ENCODE peak calls at places on chromosome 10, in ten cellular contexts. F is suprapubic skin, T is GM23338, B is WTC11, S is vagina, D is B cell, L is body of pancreas, V is Calu3, A is Panc1, N is foreskin fibroblast. J is an unnamed sample.

GRCh38 chr10:13224210-13224995 is 9.8 kb downstream of the UCMA start:
- DNase-seq in B (no peak), T (no peak), N (no peak), S (no peak), V (no peak), D (no peak), L (no peak), A (no peak), F (no peak), J (no peak)

GRCh38 chr10:119207713-119208552 is 562 bp downstream of the GRK5 start:
- DNase-seq in D (no peak), N (peak; percentile 62), A (no peak), T (peak; percentile 54), S (no peak), B (peak; percentile 51), V (peak; percentile 15), L (peak; percentile 29), F (peak; percentile 78), J (peak; percentile 43)

GRCh38 chr10:72223743-72224101 is 7.6 kb upstream of the ASCC1 start:
- DNase-seq in V (no peak), L (no peak), N (peak; percentile 31), A (no peak), B (no peak), D (no peak), T (no peak), F (no peak), S (no peak), J (no peak)

GRCh38 chr10:86970152-86970886 is 2.0 kb downstream of the ADIRF start:
- DNase-seq in D (no peak), L (peak; percentile 75), B (peak; percentile 52), F (peak; percentile 94), A (no peak), V (no peak), N (peak; percentile 90), S (peak; percentile 96), T (peak; percentile 48), J (no peak)

GRCh38 chr10:125159932-125160855 is at the start of gene CTBP2:
- DNase-seq in D (peak; percentile 68), L (peak; percentile 61), F (peak; percentile 73), B (no peak), S (no peak), N (peak; percentile 78), A (no peak), T (peak; percentile 75), V (peak; percentile 49), J (peak; percentile 39)

GRCh38 chr10:45470098-45471012 is 96.3 kb downstream of the ALOX5 start:
- DNase-seq in D (peak; percentile 67), B (peak; percentile 33), A (no peak), L (no peak), N (no peak), F (no peak), V (no peak), S (no peak), T (peak; percentile 54), J (no peak)

GRCh38 chr10:52956451-52956850 is 183.9 kb upstream of the MBL2 start:
- DNase-seq in S (no peak), B (no peak), D (no peak), A (no peak), T (no peak), F (no peak), V (no peak), L (no peak), N (no peak), J (no peak)

GRCh38 chr10:72297281-72297967 is 23.7 kb downstream of the DDIT4 start:
- DNase-seq in F (peak; percentile 94), V (peak; percentile 90), A (no peak), S (no peak), N (peak; percentile 96), L (peak; percentile 73), T (peak; percentile 28), B (no peak), D (peak; percentile 85), J (no peak)

GRCh38 chr10:129097776-129098175 is 369.3 kb upstream of the MGMT start:
- DNase-seq in S (peak; percentile 61), T (no peak), D (no peak), A (no peak), B (no peak), L (no peak), F (no peak), N (no peak), V (no peak), J (no peak)

DNA sequence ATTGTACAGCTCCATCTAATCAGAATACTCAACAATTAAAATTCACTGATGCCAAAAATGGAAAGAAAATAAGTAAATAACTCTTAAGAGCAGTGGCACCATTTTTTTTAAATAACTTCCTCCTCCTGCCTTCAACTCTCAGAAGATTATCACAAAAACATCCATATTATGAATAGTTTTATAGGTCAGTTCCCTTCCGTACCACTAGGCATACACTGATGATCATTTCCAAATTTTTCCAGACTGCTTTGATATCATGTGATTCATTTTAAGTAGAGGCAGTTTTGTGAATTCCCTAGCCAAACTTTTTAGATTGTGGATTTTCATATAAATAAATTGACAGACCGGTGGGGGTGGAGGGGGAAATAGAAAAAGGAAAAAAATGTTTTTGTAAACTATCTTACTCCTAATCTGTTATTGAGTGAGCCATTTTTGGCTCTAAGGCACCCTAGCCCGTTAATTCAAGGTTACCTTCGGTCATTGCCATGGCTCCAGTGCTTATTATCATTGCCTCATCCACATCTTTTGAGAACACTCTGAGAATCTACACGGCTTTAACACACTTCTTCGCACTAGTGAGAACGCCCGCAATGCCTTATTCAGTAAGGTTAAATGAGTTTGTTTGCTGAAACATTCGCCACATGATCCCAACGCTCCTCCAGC is 1.0 kb downstream of the FAM107B start:
- DNase-seq in L (no peak), D (no peak), F (no peak), N (no peak), B (no peak), V (no peak), A (no peak), S (no peak), T (no peak), J (no peak)
- TF ChIP-seq CTCF in L (peak; percentile 19), D (no peak), F (no peak), N (no peak), B (no peak), V (no peak), A (no peak), S (no peak), T (no peak), J (peak; percentile 8)

DNA sequence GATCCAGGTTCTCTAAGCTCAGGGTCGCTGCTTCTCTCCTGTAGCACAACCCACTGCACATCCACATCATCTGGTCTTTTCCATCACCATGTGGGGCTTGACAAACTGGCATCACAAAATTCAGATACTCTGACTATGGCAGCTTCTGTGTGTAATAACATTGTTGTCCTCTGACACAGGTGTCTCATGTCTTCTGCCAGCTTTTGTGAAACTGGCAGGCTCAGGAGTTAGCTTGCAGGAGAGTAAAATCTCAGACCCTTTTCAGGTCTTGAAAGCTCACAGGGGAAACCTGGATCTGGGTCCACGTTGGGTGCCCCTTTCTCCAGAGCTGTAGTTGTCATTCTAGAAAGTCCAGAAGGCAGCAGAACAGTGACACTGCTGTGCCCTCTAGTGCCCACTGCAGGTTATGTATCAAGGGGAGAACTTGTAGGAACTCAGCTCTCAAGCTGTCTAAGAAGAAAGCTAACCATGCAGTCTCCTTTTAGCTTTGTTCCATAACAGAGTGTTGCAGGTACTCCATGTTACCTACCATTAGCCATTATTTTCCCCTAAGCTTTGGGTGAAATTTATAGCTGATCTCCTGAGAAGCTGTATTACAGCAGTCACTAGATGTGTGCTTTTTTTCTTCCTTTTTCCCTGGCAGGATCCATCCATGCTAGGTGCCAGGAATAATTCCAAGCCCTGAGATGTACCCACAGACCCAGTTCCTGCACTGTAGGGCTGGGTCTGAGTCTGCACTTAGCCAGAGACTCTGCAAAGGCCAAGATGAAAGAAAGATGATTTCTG is 102.7 kb downstream of the ZNF248 start:
- DNase-seq in N (no peak), D (no peak), T (no peak), V (no peak), B (peak; percentile 15), F (no peak), A (peak; percentile 2), L (no peak), S (no peak), J (no peak)
- TF ChIP-seq CTCF in N (no peak), D (peak; percentile 28), T (peak; percentile 10), V (no peak), B (no peak), F (no peak), A (peak; percentile 76), L (peak; percentile 9), S (no peak), J (peak; percentile 9)

DNA sequence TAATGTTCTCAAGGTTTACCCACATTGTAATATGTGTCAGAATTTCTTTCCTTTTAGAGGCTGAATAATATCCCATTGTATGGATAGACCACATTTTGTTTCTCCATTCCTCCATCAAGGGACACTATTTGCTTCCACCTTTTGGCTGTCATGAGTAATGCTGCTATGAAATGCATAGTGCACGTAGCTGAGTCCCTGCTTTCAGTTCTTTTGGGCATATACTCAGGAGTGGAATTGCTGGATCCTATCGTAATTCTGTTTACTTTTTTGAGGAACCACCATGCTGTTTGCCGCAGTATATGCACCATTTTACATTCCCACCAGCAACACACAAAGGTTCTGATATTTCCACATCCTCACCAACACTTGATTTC is 60.0 kb downstream of the PRF1 start:
- DNase-seq in L (no peak), F (no peak), A (no peak), S (no peak), N (peak; percentile 37), V (no peak), T (no peak), D (no peak), B (no peak), J (no peak)
- TF ChIP-seq CTCF in L (no peak), F (no peak), A (peak; percentile 49), S (no peak), N (peak; percentile 31), V (no peak), T (no peak), D (no peak), B (no peak), J (no peak)

DNA sequence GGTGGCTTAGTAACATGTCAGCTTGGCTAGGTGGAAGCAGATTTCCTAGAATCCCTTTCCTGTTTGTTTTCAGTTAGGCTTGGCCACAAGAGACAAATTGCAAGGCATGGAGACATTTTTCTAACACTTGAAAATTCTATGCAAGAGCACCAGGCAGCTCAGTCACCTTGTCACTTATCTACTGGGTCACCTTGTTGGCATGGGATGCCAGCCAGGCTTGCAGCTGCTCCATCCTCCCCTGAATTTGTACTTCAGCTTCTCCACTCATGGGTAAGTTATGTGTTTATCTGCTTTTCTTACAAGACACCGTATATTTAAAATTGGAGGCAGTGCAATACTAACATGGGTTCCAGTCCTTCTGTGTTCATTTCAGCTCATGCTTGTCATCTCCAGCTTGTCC is 40.2 kb upstream of the CCSER2 start:
- DNase-seq in F (no peak), B (no peak), S (no peak), V (no peak), A (no peak), D (no peak), L (peak; percentile 76), N (no peak), T (no peak), J (no peak)
- TF ChIP-seq CTCF in F (no peak), B (no peak), S (no peak), V (no peak), A (no peak), D (no peak), L (no peak), N (no peak), T (no peak), J (no peak)